ENCODE peak calls at places on chromosomes 13 and 19, in nine cellular contexts. R is left ventricle myocardium superior, E is activated T-helper 1 cell treated with Interleukin-2 at 50 U/mL for 16 hours, O is Right ventricle myocardium superior, X is NCI-H1436, J is HS-5, F is Karpas-422, G is mesothelial cell of epicardium, W is EL. A is an unnamed sample.

GRCh38 chr19:7622933-7623685 is 6.2 kb downstream of the XAB2 start:
- DNase-seq in R (no peak), E (no peak), O (no peak), X (no peak), J (no peak), F (peak), G (no peak), W (no peak), A (peak)

GRCh38 chr19:11125994-11126685 is 29.4 kb downstream of the SPC24 start:
- DNase-seq in R (peak), E (peak), O (peak), X (peak), J (peak), F (peak), G (peak), W (peak), A (peak)

GRCh38 chr19:27822336-27822735 is 1390.6 kb downstream of the UQCRFS1 start:
- DNase-seq in R (no peak), E (no peak), O (no peak), X (no peak), J (no peak), F (no peak), G (no peak), W (no peak), A (no peak)

GRCh38 chr13:45331981-45332830 is 8.8 kb downstream of the TPT1 start:
- DNase-seq in R (no peak), E (no peak), O (no peak), X (no peak), J (peak), F (peak), G (no peak), W (peak), A (no peak)

GRCh38 chr19:32910874-32911273 is 41.3 kb upstream of the SLC7A9 start:
- DNase-seq in R (no peak), E (no peak), O (no peak), X (no peak), J (no peak), F (no peak), G (no peak), W (no peak), A (no peak)

GRCh38 chr19:10295305-10295846 is 5.6 kb downstream of the ICAM5 start:
- DNase-seq in R (peak), E (peak), O (peak), X (no peak), J (no peak), F (peak), G (no peak), W (no peak), A (peak)

GRCh38 chr13:36074659-36075058 is 56.5 kb downstream of the DCLK1 start:
- DNase-seq in R (no peak), E (no peak), O (no peak), X (no peak), J (no peak), F (no peak), G (no peak), W (no peak), A (peak)

GRCh38 chr19:49875801-49876421 is 1.2 kb downstream of the AKT1S1 start:
- DNase-seq in R (peak), E (peak), O (peak), X (peak), J (no peak), F (peak), G (peak), W (peak), A (peak)

GRCh38 chr19:17500447-17501198 is 10.8 kb upstream of the PGLS start:
- DNase-seq in R (no peak), E (no peak), O (no peak), X (no peak), J (no peak), F (peak), G (no peak), W (no peak), A (no peak)

GRCh38 chr19:5790573-5791520 is at the start of gene DUS3L:
- DNase-seq in R (peak), E (peak), O (peak), X (peak), J (peak), F (peak), G (peak), W (peak), A (peak)

GRCh38 chr13:65638572-65639168 is 1591.5 kb downstream of the PCDH9 start:
- DNase-seq in R (no peak), E (no peak), O (no peak), X (peak), J (peak), F (peak), G (no peak), W (peak), A (peak)

GRCh38 chr13:110627351-110627750 is 12.0 kb downstream of the NAXD start:
- DNase-seq in R (no peak), E (no peak), O (no peak), X (no peak), J (no peak), F (no peak), G (no peak), W (no peak), A (no peak)

GRCh38 chr13:30033681-30034447 is 183.4 kb upstream of the UBL3 start:
- DNase-seq in R (no peak), E (no peak), O (no peak), X (no peak), J (peak), F (no peak), G (no peak), W (peak), A (no peak)

GRCh38 chr19:18674616-18675015 is 8.9 kb upstream of the CRTC1 start:
- DNase-seq in R (peak), E (no peak), O (peak), X (no peak), J (no peak), F (no peak), G (no peak), W (no peak), A (no peak)

GRCh38 chr19:23436318-23436717 is 41.0 kb upstream of the ZNF91 start:
- DNase-seq in R (no peak), E (no peak), O (no peak), X (no peak), J (no peak), F (peak), G (no peak), W (no peak), A (peak)

GRCh38 chr19:2255112-2255845 is 938 bp downstream of the JSRP1 start:
- DNase-seq in R (no peak), E (no peak), O (no peak), X (no peak), J (no peak), F (no peak), G (no peak), W (no peak), A (no peak)

GRCh38 chr19:40348961-40349507 is 539 bp downstream of the PLD3 start:
- DNase-seq in R (no peak), E (no peak), O (no peak), X (no peak), J (peak), F (no peak), G (no peak), W (peak), A (peak)

GRCh38 chr19:3014135-3014534 is 14.9 kb downstream of the TLE2 start:
- DNase-seq in R (no peak), E (no peak), O (no peak), X (no peak), J (no peak), F (no peak), G (no peak), W (no peak), A (no peak)

GRCh38 chr19:48461982-48462655 is 6.7 kb downstream of the KCNJ14 start:
- DNase-seq in R (no peak), E (no peak), O (peak), X (no peak), J (no peak), F (peak), G (no peak), W (no peak), A (peak)

GRCh38 chr19:46372901-46373572 is 26.1 kb downstream of the PPP5C start:
- DNase-seq in R (no peak), E (no peak), O (no peak), X (peak), J (no peak), F (no peak), G (no peak), W (no peak), A (peak)

A was measured in GM23338.